ENCODE peak calls at places on chromosomes 4 and X, in seven cellular contexts. L is fibroblast of pulmonary artery; T is CD8-positive, alpha-beta T cell; K is lower leg skin; F is HCT116; N is fibroblast of mammary gland; E is A549. G is an unnamed sample.

GRCh38 chr4:65046496-65047101 is 623.7 kb downstream of the EPHA5 start:
- DNase-seq in N (peak), E (peak), K (peak), F (no peak), T (no peak), L (peak), G (peak)

GRCh38 chrX:17443546-17443945 is 68.5 kb downstream of the NHS start:
- DNase-seq in L (no peak), F (no peak), E (no peak), K (no peak), T (no peak), N (peak), G (no peak)

GRCh38 chr4:150768492-150768891 is 186.5 kb downstream of the MAB21L2 start:
- DNase-seq in F (no peak), T (no peak), N (peak), E (no peak), L (no peak), K (no peak), G (no peak)

GRCh38 chrX:155086202-155086840 is 15.0 kb downstream of the BRCC3 start:
- DNase-seq in T (peak), K (no peak), L (peak), E (peak), N (peak), F (peak), G (peak)

GRCh38 chrX:8755116-8755515 is 23.2 kb upstream of the ANOS1 start:
- DNase-seq in E (peak), T (no peak), K (no peak), F (no peak), N (no peak), L (no peak), G (no peak)

GRCh38 chrX:39125834-39126233 is 324.6 kb downstream of the MID1IP1 start:
- DNase-seq in N (no peak), L (no peak), F (no peak), E (no peak), K (no peak), T (no peak), G (no peak)

GRCh38 chr4:68299492-68300457 is 50.1 kb downstream of the YTHDC1 start:
- DNase-seq in F (no peak), L (no peak), K (no peak), N (no peak), E (no peak), T (no peak), G (no peak)

GRCh38 chrX:75603833-75604232 is 81.0 kb upstream of the ZDHHC15 start:
- DNase-seq in K (no peak), F (no peak), T (no peak), L (peak), N (peak), E (peak), G (peak)

GRCh38 chr4:165325732-165326512 is 1.5 kb upstream of the MSMO1 start:
- DNase-seq in L (peak), F (peak), T (no peak), E (peak), N (peak), K (no peak), G (peak)

GRCh38 chrX:15468036-15468435 is 25.1 kb downstream of the PIR start:
- DNase-seq in N (peak), T (no peak), F (no peak), K (peak), E (no peak), L (peak), G (peak)

GRCh38 chr4:155473420-155474095 is 96.8 kb upstream of the MAP9 start:
- DNase-seq in K (no peak), E (no peak), N (peak), F (no peak), L (no peak), T (no peak), G (peak)

GRCh38 chrX:145630806-145631435 is 186.7 kb upstream of the SLITRK2 start:
- DNase-seq in T (no peak), F (no peak), N (no peak), L (no peak), E (no peak), K (no peak), G (no peak)

GRCh38 chr4:127781303-127782024 is 658 bp upstream of the HSPA4L start:
- DNase-seq in T (no peak), N (peak), F (no peak), L (peak), K (peak), E (no peak), G (peak)

GRCh38 chrX:120690941-120691340 is 61.1 kb upstream of the C1GALT1C1 start:
- DNase-seq in L (no peak), T (no peak), E (no peak), F (no peak), N (no peak), K (no peak), G (no peak)

GRCh38 chrX:68647156-68647957 is at the start of gene STARD8:
- DNase-seq in E (peak), T (no peak), N (peak), F (peak), K (no peak), L (peak), G (peak)

GRCh38 chr4:82519776-82520175 is 42.0 kb downstream of the TMEM150C start:
- DNase-seq in T (no peak), E (no peak), K (no peak), L (peak), F (no peak), N (peak), G (no peak)

GRCh38 chrX:29555465-29556091 is 659.8 kb upstream of the MAGEB2 start:
- DNase-seq in T (no peak), F (no peak), K (no peak), E (no peak), L (no peak), N (no peak), G (peak)

GRCh38 chrX:140447150-140447549 is 57.7 kb downstream of the SOX3 start:
- DNase-seq in E (no peak), L (no peak), T (no peak), K (no peak), F (no peak), N (no peak), G (peak)

GRCh38 chrX:9240956-9241355 is 207.0 kb upstream of the FAM9B start:
- DNase-seq in E (no peak), L (no peak), T (no peak), N (no peak), K (no peak), F (no peak), G (no peak)

GRCh38 chr4:156523991-156524390 is 447.6 kb downstream of the PDGFC start:
- DNase-seq in F (no peak), E (no peak), L (no peak), N (no peak), T (no peak), K (no peak), G (no peak)

GRCh38 chrX:107935200-107935599 is 47.0 kb downstream of the TEX13B start:
- DNase-seq in K (no peak), L (peak), E (peak), N (peak), F (no peak), T (no peak), G (peak)

GRCh38 chr4:184324939-184325477 is 107.3 kb upstream of the ENPP6 start:
- DNase-seq in K (peak), T (no peak), E (no peak), N (no peak), L (no peak), F (no peak), G (no peak)

GRCh38 chrX:45497290-45497689 is 296.6 kb upstream of the DIPK2B start:
- DNase-seq in L (no peak), F (no peak), K (no peak), E (no peak), N (peak), T (no peak), G (peak)

GRCh38 chrX:120769576-120770341 is 105.9 kb downstream of the CT47B1 start:
- DNase-seq in L (peak), K (peak), N (peak), F (peak), E (peak), T (no peak), G (peak)

GRCh38 chrX:123408856-123409737 is 225.0 kb downstream of the GRIA3 start:
- DNase-seq in L (peak), K (no peak), N (no peak), E (no peak), T (no peak), F (no peak), G (no peak)

GRCh38 chrX:9821581-9821980 is 35.4 kb downstream of the SHROOM2 start:
- DNase-seq in T (no peak), N (no peak), K (no peak), F (no peak), L (no peak), E (no peak), G (no peak)

GRCh38 chr4:124167602-124168001 is 544.9 kb downstream of the ANKRD50 start:
- DNase-seq in E (no peak), L (peak), T (no peak), F (no peak), K (no peak), N (peak), G (peak)

GRCh38 chr4:20532871-20533870 is 167.1 kb upstream of the PACRGL start:
- DNase-seq in K (no peak), E (no peak), T (no peak), N (peak), L (no peak), F (no peak), G (no peak)

GRCh38 chrX:17527135-17527701 is 152.2 kb downstream of the NHS start:
- DNase-seq in E (no peak), N (no peak), L (peak), F (no peak), K (no peak), T (no peak), G (no peak)

GRCh38 chr4:163344147-163345050 is 707 bp downstream of the NPY5R start:
- DNase-seq in L (no peak), F (no peak), E (no peak), T (no peak), K (no peak), N (no peak), G (no peak)

GRCh38 chr4:138499627-138500026 is 257.5 kb upstream of the SLC7A11 start:
- DNase-seq in E (no peak), K (no peak), T (no peak), N (no peak), L (no peak), F (no peak), G (no peak)

GRCh38 chr4:86959588-86960500 is 25.0 kb downstream of the AFF1 start:
- DNase-seq in N (no peak), T (no peak), K (no peak), L (no peak), F (no peak), E (no peak), G (no peak)

GRCh38 chr4:123919576-123920098 is 523.0 kb downstream of the SPRY1 start:
- DNase-seq in N (no peak), T (no peak), L (no peak), E (no peak), K (no peak), F (no peak), G (no peak)

GRCh38 chr4:140150636-140150885 is 3.4 kb downstream of the MAML3 start:
- DNase-seq in N (no peak), E (no peak), K (peak), T (no peak), F (no peak), L (no peak), G (no peak)

GRCh38 chr4:98639523-98639922 is 18.9 kb downstream of the TSPAN5 start:
- DNase-seq in K (no peak), N (no peak), F (no peak), L (no peak), E (no peak), T (no peak), G (no peak)

GRCh38 chrX:285076-285677 is 4.0 kb downstream of the PLCXD1 start:
- DNase-seq in E (no peak), K (no peak), L (no peak), F (no peak), N (no peak), T (peak), G (no peak)

GRCh38 chrX:281166-281999 is at the start of gene PLCXD1:
- DNase-seq in N (no peak), T (no peak), L (peak), K (no peak), E (peak), F (no peak), G (peak)

GRCh38 chrX:287670-288069 is 6.5 kb downstream of the PLCXD1 start:
- DNase-seq in L (no peak), N (no peak), E (no peak), F (no peak), T (no peak), K (no peak), G (peak)

GRCh38 chrX:288561-288991 is 7.4 kb downstream of the PLCXD1 start:
- DNase-seq in L (no peak), T (no peak), F (no peak), K (no peak), N (no peak), E (no peak), G (no peak)

GRCh38 chrX:283115-283845 is 2.1 kb downstream of the PLCXD1 start:
- DNase-seq in F (peak), T (peak), L (peak), N (peak), K (peak), E (peak), G (peak)
- H3K4me3 ChIP-seq in F (peak), T (peak), L (peak), N (peak), K (no peak), E (peak), G (peak)

GRCh38 chrX:153412746-153413720 is 1.8 kb downstream of the ZFP92 start:
- DNase-seq in K (no peak), N (no peak), E (peak), L (no peak), T (no peak), F (no peak), G (no peak)
- TF ChIP-seq CTCF in K (no peak), N (no peak), E (peak), L (no peak), T (no peak), F (peak), G (no peak)

GRCh38 chrX:2677764-2678163 is 13.3 kb upstream of the CD99 start:
- DNase-seq in K (peak), F (peak), L (peak), E (peak), T (no peak), N (peak), G (peak)
- H3K4me3 ChIP-seq in K (no peak), F (no peak), L (no peak), E (peak), T (no peak), N (peak), G (no peak)

DNA sequence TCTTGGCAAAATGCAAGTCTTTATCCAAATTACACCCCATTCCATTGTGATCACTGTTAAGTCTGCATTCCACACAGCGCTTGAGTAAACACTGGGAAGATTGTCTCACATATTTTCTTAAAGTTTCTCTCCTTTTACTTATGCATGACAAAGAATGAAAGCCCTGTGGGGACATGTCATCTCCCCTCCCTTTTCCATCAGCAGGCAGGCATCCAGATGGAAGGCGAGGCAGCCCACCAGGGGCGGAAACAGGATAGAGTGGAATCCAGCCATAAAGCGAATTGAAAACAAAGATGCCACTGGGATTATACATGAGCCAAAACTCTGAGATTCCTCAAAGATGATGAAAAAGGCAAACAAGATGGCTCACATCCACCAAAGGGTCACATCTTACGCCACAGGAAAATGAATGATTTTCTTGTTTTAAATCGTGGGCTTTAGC is 78.2 kb downstream of the AFAP1 start:
- DNase-seq in T (no peak), L (peak), N (peak), F (no peak), E (peak), K (no peak), G (peak)
- TF ChIP-seq CTCF in T (no peak), L (peak), N (no peak), F (no peak), E (no peak), K (no peak), G (no peak)

DNA sequence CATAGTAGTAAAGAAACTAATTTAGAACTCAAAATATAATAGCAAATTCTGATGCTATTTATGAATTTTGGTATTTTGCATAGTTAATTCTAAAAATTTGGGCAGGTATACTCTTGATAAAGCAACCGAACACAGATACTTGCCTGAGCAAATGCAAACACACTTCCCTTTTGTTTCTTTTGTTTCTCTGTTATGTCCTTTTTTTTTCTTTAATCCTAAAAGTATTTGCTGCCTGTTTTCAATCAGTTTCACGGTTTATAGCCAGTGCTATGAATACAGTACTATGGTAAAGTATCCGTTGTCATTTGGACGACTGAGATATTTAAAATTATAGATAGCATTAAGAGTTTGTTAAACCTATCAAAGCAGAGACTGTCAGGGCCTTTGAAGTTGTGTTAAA is 84.3 kb upstream of the HPRT1 start:
- DNase-seq in N (no peak), E (no peak), L (no peak), K (no peak), T (no peak), F (no peak), G (no peak)
- H3K4me3 ChIP-seq in N (no peak), E (no peak), L (no peak), K (no peak), T (no peak), F (no peak), G (no peak)

GRCh38 chrX:111101580-111101979 is 5.6 kb downstream of the PAK3 start:
- DNase-seq in K (no peak), E (no peak), L (no peak), N (no peak), T (no peak), F (no peak), G (no peak)

GRCh38 chrX:111102636-111103035 is 6.6 kb downstream of the PAK3 start:
- DNase-seq in E (no peak), F (no peak), L (no peak), N (no peak), T (no peak), K (no peak), G (no peak)

GRCh38 chrX:111095974-111096870 is at the start of gene PAK3:
- DNase-seq in F (no peak), L (peak), K (peak), E (peak), T (peak), N (peak), G (peak)

GRCh38 chrX:111100191-111100590 is 4.2 kb downstream of the PAK3 start:
- DNase-seq in E (peak), N (peak), L (peak), K (no peak), T (no peak), F (peak), G (peak)

GRCh38 chrX:111098874-111099273 is 2.9 kb downstream of the PAK3 start:
- DNase-seq in N (peak), F (peak), K (no peak), L (peak), T (peak), E (peak), G (peak)
- TF ChIP-seq CTCF in N (peak), F (peak), K (no peak), L (peak), T (peak), E (peak), G (peak)

G was measured in epithelial cell of esophagus.